ENCODE peak calls at places on chromosomes 4 and X, in five cellular contexts. J is GM20000, C is hepatocyte, S is upper lobe of right lung, D is fibroblast of lung. Z is an unnamed sample.

GRCh38 chr4:149700272-149700671 is 115.4 kb downstream of the IQCM start:
- DNase-seq in J (no peak), C (no peak), S (no peak), D (no peak), Z (no peak)

GRCh38 chr4:38606587-38606905 is 57.5 kb upstream of the KLF3 start:
- DNase-seq in J (no peak), C (no peak), S (no peak), D (no peak), Z (peak; percentile 7)

GRCh38 chr4:24686866-24687672 is 102.7 kb upstream of the DHX15 start:
- DNase-seq in J (peak; percentile 35), C (peak; percentile 42), S (peak; percentile 69), D (peak; percentile 6), Z (peak; percentile 50)

GRCh38 chr4:182880387-182881356 is 36.5 kb downstream of the DCTD start:
- DNase-seq in J (no peak), C (peak; percentile 30), S (no peak), D (peak; percentile 21), Z (no peak)

GRCh38 chr4:41212221-41213203 is 1.8 kb downstream of the APBB2 start:
- DNase-seq in J (peak; percentile 39), C (peak; percentile 76), S (no peak), D (peak; percentile 81), Z (peak; percentile 19)

GRCh38 chr4:110344165-110344564 is 131.8 kb upstream of the ENPEP start:
- DNase-seq in J (peak; percentile 7), C (peak; percentile 43), S (no peak), D (peak; percentile 8), Z (no peak)

GRCh38 chrX:68684291-68684918 is 36.9 kb downstream of the STARD8 start:
- DNase-seq in J (peak; percentile 14), C (no peak), S (peak; percentile 69), D (no peak), Z (peak; percentile 58)

GRCh38 chr4:105896461-105896939 is 1.2 kb downstream of the NPNT start:
- DNase-seq in J (peak; percentile 37), C (no peak), S (no peak), D (no peak), Z (no peak)

GRCh38 chr4:8315343-8316250 is 46.0 kb downstream of the HTRA3 start:
- DNase-seq in J (no peak), C (peak; percentile 87), S (peak; percentile 81), D (peak; percentile 86), Z (no peak)

DNA sequence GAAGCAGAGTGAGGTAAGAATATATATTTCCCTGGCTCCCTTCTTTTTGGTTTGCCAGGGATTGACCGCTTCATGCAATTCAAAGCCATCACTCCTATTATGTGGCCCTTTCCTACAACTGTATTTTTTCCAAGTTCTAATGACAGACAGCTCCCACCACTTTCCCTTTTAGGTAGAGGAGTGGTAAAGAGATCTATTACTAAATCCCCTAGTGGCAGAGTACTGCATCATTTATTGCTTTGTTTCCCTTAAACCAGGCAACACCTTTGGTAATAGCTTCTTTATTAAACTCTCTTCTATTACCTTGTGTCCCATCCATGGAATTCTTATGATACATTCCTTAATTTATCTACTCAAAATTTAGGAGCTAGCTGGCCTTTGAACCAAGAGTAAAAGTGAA is 90.7 kb downstream of the CNOT6L start:
- DNase-seq in J (no peak), C (no peak), S (no peak), D (no peak), Z (no peak)
- TF ChIP-seq CTCF in J (no peak), C (no peak), S (no peak), D (no peak), Z (peak; percentile 47)

DNA sequence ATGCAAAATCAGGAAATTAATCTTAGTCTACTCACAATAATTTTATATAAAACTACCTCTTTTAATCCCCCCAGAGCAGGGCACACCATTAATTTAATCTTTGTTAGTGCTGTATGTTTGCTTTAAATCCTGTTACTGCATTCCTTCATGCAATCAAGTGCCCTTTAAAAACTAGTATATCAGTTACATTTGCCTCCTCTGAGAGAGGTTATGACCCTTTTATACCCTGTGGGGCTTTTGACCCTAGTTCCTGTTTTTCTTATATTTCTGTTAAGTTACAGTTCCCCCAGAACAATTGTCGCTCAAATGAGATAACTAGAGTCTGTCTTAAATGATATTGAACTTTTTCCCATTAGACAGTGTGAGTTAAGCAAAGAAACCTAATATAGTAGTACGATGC is 46.2 kb downstream of the GPC4 start:
- DNase-seq in J (no peak), C (no peak), S (no peak), D (no peak), Z (no peak)
- TF ChIP-seq CTCF in J (no peak), C (no peak), S (no peak), D (no peak), Z (no peak)

GRCh38 chrX:50067435-50068292 is 133.1 kb downstream of the AKAP4 start:
- DNase-seq in J (no peak), C (peak; percentile 80), S (no peak), D (peak; percentile 40), Z (no peak)
- TF ChIP-seq CTCF in J (no peak), C (peak; percentile 10), S (no peak), D (no peak), Z (no peak)

GRCh38 chrX:41408576-41408975 is 38.6 kb upstream of the NYX start:
- DNase-seq in J (no peak), C (no peak), S (no peak), D (no peak), Z (no peak)

GRCh38 chrX:41409006-41409405 is 38.1 kb upstream of the NYX start:
- DNase-seq in J (no peak), C (no peak), S (no peak), D (no peak), Z (no peak)

GRCh38 chrX:41405551-41405950 is 41.6 kb upstream of the NYX start:
- DNase-seq in J (no peak), C (no peak), S (no peak), D (no peak), Z (no peak)

GRCh38 chrX:41406211-41406610 is 40.9 kb upstream of the NYX start:
- DNase-seq in J (no peak), C (no peak), S (no peak), D (no peak), Z (no peak)

GRCh38 chrX:41407816-41408215 is 39.3 kb upstream of the NYX start:
- DNase-seq in J (no peak), C (no peak), S (no peak), D (no peak), Z (no peak)
- TF ChIP-seq CTCF in J (no peak), C (no peak), S (no peak), D (no peak), Z (no peak)

DNA sequence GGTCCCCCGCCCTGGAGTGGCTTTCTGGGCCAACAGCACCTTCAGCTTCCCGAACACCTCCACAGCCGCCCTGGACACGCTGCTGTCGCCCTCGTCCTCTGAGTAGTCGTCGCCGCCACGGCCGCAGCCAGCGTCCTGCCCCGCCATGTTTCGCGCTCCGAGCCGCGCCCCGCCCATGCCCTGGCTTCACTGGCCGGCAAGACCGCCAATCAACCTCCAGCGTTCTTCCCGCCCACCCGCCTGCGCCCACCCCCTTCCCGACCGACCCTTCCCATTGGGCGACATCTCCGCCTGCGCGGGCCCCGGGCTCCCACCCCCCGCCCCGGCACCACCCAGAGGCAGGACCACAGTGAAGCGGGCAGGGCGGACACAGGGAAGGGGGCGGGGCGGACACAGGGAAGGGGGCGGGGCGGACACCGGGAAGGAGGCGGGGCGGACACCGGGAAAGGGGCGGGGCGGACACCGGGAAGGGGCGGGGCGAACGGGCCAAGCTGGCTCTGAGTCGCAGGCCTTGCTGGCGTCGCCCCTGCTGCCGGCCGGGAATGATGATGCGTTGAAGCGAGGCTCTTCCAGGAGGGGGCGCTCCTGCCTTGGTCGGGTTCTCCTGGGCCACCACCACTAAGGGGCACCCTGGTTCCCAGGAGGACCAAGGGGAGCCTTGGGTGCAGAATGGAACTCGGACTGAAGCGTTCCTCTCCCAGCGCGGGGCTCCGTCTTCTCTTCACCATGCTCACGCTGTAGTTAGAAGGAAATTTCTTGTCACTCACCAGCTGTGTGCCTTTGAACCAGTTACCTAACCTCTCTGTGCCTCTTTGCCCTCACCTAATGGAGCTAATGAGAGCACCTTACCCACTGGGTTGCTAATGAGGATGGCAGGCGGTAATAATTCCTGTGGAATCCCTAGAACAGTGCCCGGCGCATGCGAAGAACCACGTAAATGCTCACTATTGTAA is at the start of gene HAUS7:
- DNase-seq in J (peak; percentile 96), C (peak; percentile 91), S (peak; percentile 93), D (peak; percentile 90), Z (peak; percentile 89)
- TF ChIP-seq CTCF in J (peak; percentile 43), C (peak; percentile 70), S (peak; percentile 70), D (peak; percentile 62), Z (peak; percentile 33)

GRCh38 chr4:21790437-21791029 is 158.0 kb downstream of the KCNIP4 start:
- DNase-seq in J (no peak), C (peak; percentile 49), S (no peak), D (peak; percentile 77), Z (no peak)
- TF ChIP-seq CTCF in J (peak; percentile 4), C (peak; percentile 74), S (peak; percentile 47), D (peak; percentile 39), Z (peak; percentile 66)

DNA sequence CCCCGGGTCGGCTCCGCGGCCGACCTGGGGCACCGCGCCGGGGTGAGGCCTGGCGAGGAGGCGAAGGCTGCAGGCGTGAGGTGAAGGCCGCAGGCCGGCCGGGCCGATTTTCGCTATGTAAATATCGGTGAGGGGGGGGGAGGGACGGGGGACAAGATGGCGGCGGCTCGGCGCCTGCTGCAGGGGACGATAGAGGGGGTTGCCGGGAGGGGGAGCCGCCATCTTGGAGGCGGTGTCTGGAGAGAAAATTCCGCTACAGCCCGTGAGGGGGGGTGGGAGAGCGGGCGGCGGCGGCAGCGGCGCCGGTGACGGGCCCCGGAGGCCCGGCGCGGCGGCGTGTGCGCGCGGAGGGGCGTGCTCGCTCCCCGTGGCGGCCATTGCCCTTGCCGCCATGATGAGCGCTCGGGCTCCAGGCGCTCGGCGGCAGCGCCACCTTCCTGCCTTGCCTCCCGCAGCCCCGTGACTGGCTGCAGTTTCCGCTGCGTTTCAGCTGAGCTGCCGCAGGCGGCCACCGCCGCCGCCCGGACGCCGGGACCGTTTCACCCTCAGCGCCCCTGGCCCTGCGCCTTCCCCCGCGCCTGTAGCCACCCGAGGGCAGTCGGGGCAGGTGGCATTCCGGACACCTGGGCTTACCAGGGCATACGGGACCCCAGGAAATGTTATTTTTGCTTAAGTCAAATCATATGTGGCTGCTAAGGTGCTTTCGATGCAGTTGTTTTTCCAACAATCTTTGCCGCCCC is 692 bp downstream of the ZFX start:
- DNase-seq in J (peak; percentile 91), C (peak; percentile 97), S (peak; percentile 93), D (peak; percentile 90), Z (peak; percentile 85)
- TF ChIP-seq CTCF in J (peak; percentile 1), C (peak; percentile 56), S (peak; percentile 44), D (peak; percentile 21), Z (peak; percentile 37)

GRCh38 chr4:48832571-48832970 is 1.7 kb downstream of the OCIAD1 start:
- DNase-seq in J (no peak), C (no peak), S (no peak), D (no peak), Z (no peak)
- TF ChIP-seq CTCF in J (no peak), C (no peak), S (no peak), D (no peak), Z (no peak)